ENCODE peak calls at places on chromosomes 6 and 20, in ten cellular contexts. T is spleen, H is GM23338, W is stomach, N is suprapubic skin, R is HepG2, Q is HCT116, D is upper lobe of left lung, Z is HL-60, M is transverse colon. I is an unnamed sample.
A peak's percentile ranks its signal among the peaks of the same experiment; 100 is the strongest.

GRCh38 chr20:38725458-38725958 is 1.2 kb downstream of the SLC32A1 start:
- DNase-seq in T (no peak), H (no peak), W (no peak), N (no peak), R (no peak), Q (no peak), D (no peak), Z (no peak), M (no peak), I (no peak)

GRCh38 chr6:127215931-127216330 is 50.7 kb upstream of the RNF146 start:
- DNase-seq in T (no peak), H (no peak), W (no peak), N (no peak), R (peak; percentile 28), Q (no peak), D (no peak), Z (no peak), M (no peak), I (no peak)

GRCh38 chr6:101391772-101392560 is 1.5 kb upstream of the GRIK2 start:
- DNase-seq in T (no peak), H (peak; percentile 51), W (no peak), N (no peak), R (no peak), Q (no peak), D (peak; percentile 38), Z (no peak), M (no peak), I (no peak)

GRCh38 chr6:13235339-13235738 is 93.0 kb downstream of the TBC1D7 start:
- DNase-seq in T (no peak), H (no peak), W (no peak), N (no peak), R (no peak), Q (no peak), D (no peak), Z (no peak), M (no peak), I (no peak)

GRCh38 chr6:81814365-81815109 is 62.1 kb upstream of the TENT5A start:
- DNase-seq in T (no peak), H (no peak), W (no peak), N (no peak), R (no peak), Q (no peak), D (no peak), Z (no peak), M (no peak), I (no peak)

GRCh38 chr6:12851123-12851695 is 134.6 kb downstream of the PHACTR1 start:
- DNase-seq in T (no peak), H (peak; percentile 54), W (no peak), N (no peak), R (no peak), Q (no peak), D (no peak), Z (no peak), M (no peak), I (no peak)

GRCh38 chr20:32619586-32619985 is 34.5 kb upstream of the NOL4L start:
- DNase-seq in T (no peak), H (no peak), W (no peak), N (no peak), R (no peak), Q (no peak), D (no peak), Z (no peak), M (no peak), I (no peak)

GRCh38 chr20:45470262-45470931 is 844 bp downstream of the WFDC2 start:
- DNase-seq in T (no peak), H (peak; percentile 68), W (peak; percentile 67), N (no peak), R (no peak), Q (no peak), D (peak; percentile 93), Z (no peak), M (peak; percentile 68), I (no peak)

GRCh38 chr20:1817577-1818211 is 77.5 kb upstream of the SIRPA start:
- DNase-seq in T (no peak), H (no peak), W (no peak), N (peak; percentile 53), R (no peak), Q (no peak), D (no peak), Z (no peak), M (peak; percentile 3), I (no peak)

GRCh38 chr6:161850572-161850971 is 576.7 kb upstream of the AGPAT4 start:
- DNase-seq in T (no peak), H (peak; percentile 51), W (no peak), N (no peak), R (no peak), Q (no peak), D (no peak), Z (no peak), M (no peak), I (no peak)

GRCh38 chr20:4873396-4873795 is 127.9 kb downstream of the SLC23A2 start:
- DNase-seq in T (peak; percentile 31), H (no peak), W (no peak), N (no peak), R (no peak), Q (no peak), D (no peak), Z (no peak), M (no peak), I (no peak)

GRCh38 chr20:23101696-23102095 is 15.6 kb upstream of the CD93 start:
- DNase-seq in T (peak; percentile 61), H (no peak), W (no peak), N (no peak), R (no peak), Q (no peak), D (no peak), Z (no peak), M (no peak), I (no peak)

GRCh38 chr20:18853946-18854646 is 40.5 kb downstream of the SCP2D1 start:
- DNase-seq in T (no peak), H (no peak), W (no peak), N (no peak), R (no peak), Q (no peak), D (no peak), Z (no peak), M (no peak), I (no peak)

GRCh38 chr6:68636710-68637470 is 1.8 kb downstream of the ADGRB3 start:
- DNase-seq in T (no peak), H (no peak), W (no peak), N (no peak), R (no peak), Q (no peak), D (no peak), Z (no peak), M (no peak), I (no peak)

GRCh38 chr6:169556758-169557505 is 144.9 kb downstream of the WDR27 start:
- DNase-seq in T (no peak), H (no peak), W (no peak), N (no peak), R (no peak), Q (no peak), D (no peak), Z (no peak), M (peak; percentile 50), I (no peak)

GRCh38 chr6:30763618-30764489 is 19.5 kb upstream of the IER3 start:
- DNase-seq in T (no peak), H (no peak), W (no peak), N (no peak), R (peak; percentile 99), Q (no peak), D (no peak), Z (no peak), M (no peak), I (no peak)

GRCh38 chr6:45946887-45947286 is 68.8 kb downstream of the CLIC5 start:
- DNase-seq in T (no peak), H (no peak), W (no peak), N (no peak), R (no peak), Q (no peak), D (no peak), Z (no peak), M (no peak), I (no peak)

GRCh38 chr20:60001027-60001567 is 42.9 kb downstream of the CDH26 start:
- DNase-seq in T (no peak), H (no peak), W (no peak), N (no peak), R (no peak), Q (no peak), D (no peak), Z (no peak), M (no peak), I (no peak)

GRCh38 chr6:42095066-42095465 is 44.7 kb downstream of the TAF8 start:
- DNase-seq in T (no peak), H (no peak), W (no peak), N (no peak), R (no peak), Q (no peak), D (no peak), Z (no peak), M (no peak), I (no peak)

GRCh38 chr20:20092852-20093251 is 40.5 kb downstream of the CFAP61 start:
- DNase-seq in T (no peak), H (no peak), W (no peak), N (no peak), R (no peak), Q (no peak), D (no peak), Z (no peak), M (no peak), I (no peak)
- H3K4me3 ChIP-seq in T (no peak overlapping the region), H (no peak overlapping the region), W (no peak overlapping the region), N (no peak overlapping the region), R (no peak overlapping the region), Q (no peak overlapping the region), D (no peak overlapping the region), Z (no peak overlapping the region), M (no peak overlapping the region), I (no peak overlapping the region)

GRCh38 chr20:35704514-35705261 is 5.5 kb downstream of the ROMO1 start:
- DNase-seq in T (no peak), H (no peak), W (no peak), N (no peak), R (no peak), Q (no peak), D (no peak), Z (no peak), M (no peak), I (no peak)
- TF ChIP-seq POLR2AphosphoS5 in T (no peak), H (no peak), W (no peak), N (no peak), R (no peak), Q (no peak), D (no peak), Z (no peak), M (no peak), I (peak; percentile 14)

DNA sequence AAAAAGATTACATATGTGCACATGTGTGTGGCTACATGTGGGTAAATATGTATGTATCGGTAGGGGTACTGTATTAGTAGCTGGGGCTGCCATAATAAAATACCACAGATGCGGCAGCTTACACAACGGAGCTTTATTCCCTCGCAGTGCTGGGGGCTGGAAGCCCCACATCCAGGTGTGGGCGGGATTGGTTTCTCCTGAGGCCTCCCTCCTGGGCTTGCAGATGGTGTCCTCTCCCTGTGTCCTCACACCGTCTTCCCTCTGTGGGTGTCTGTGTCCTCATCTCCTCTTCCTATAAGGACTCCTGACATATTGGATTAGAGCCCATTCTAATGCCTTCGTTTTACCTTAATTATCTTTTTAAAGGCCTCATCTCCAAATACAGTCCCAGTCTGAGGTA is 97.7 kb downstream of the LY86 start:
- DNase-seq in T (no peak), H (no peak), W (no peak), N (no peak), R (no peak), Q (no peak), D (no peak), Z (no peak), M (no peak), I (no peak)
- H3K4me3 ChIP-seq in T (no peak overlapping the region), H (peak overlapping the region; percentile 41), W (peak overlapping the region; percentile 12), N (no peak overlapping the region), R (no peak overlapping the region), Q (peak overlapping the region; percentile 67), D (no peak overlapping the region), Z (no peak overlapping the region), M (peak overlapping the region; percentile 19), I (no peak overlapping the region)

GRCh38 chr6:54193560-54193959 is 82.3 kb downstream of the MLIP start:
- DNase-seq in T (no peak), H (peak; percentile 6), W (no peak), N (no peak), R (no peak), Q (no peak), D (no peak), Z (no peak), M (no peak), I (no peak)
- TF ChIP-seq POLR2AphosphoS5 in T (no peak), H (no peak), W (no peak), N (no peak), R (no peak), Q (no peak), D (no peak), Z (no peak), M (no peak), I (no peak)

I was measured in SK-N-MC.